ENCODE peak calls at places on chromosomes 16 and 17, in four cellular contexts. L is GM12891; P is CD4-positive, alpha-beta T cell; W is activated T-cell treated with anti-CD3 and anti-CD28 coated beads, Interleukin-2, amount 50 U/mL, for 48 hours. N is an unnamed sample.

GRCh38 chr16:15993946-15994665 is 44.7 kb downstream of the ABCC1 start:
- DNase-seq in L (no peak), P (no peak), W (no peak), N (peak; percentile 90)

GRCh38 chr17:73271078-73271477 is 9.4 kb upstream of the CPSF4L start:
- DNase-seq in L (peak; percentile 61), P (no peak), W (no peak), N (no peak)

GRCh38 chr16:74865922-74866598 is 91.4 kb upstream of the FA2H start:
- DNase-seq in L (no peak), P (no peak), W (no peak), N (no peak)

GRCh38 chr16:49179714-49180330 is 101.8 kb downstream of the CBLN1 start:
- DNase-seq in L (no peak), P (no peak), W (no peak), N (no peak)

GRCh38 chr16:48366165-48367093 is 18.8 kb downstream of the SIAH1 start:
- DNase-seq in L (peak; percentile 32), P (no peak), W (peak; percentile 59), N (peak; percentile 13)

GRCh38 chr16:50868577-50868976 is 126.7 kb downstream of the CYLD start:
- DNase-seq in L (no peak), P (no peak), W (no peak), N (no peak)

GRCh38 chr17:48471807-48472484 is 41.9 kb upstream of the SKAP1 start:
- DNase-seq in L (no peak), P (no peak), W (no peak), N (no peak)

GRCh38 chr16:85908444-85908843 is 9.5 kb downstream of the IRF8 start:
- DNase-seq in L (peak; percentile 61), P (no peak), W (no peak), N (no peak)

GRCh38 chr17:78351449-78352006 is 8.3 kb downstream of the SOCS3 start:
- DNase-seq in L (no peak), P (no peak), W (no peak), N (peak; percentile 96)

GRCh38 chr16:77599793-77600415 is 122.4 kb upstream of the NUDT7 start:
- DNase-seq in L (no peak), P (no peak), W (peak; percentile 27), N (no peak)

GRCh38 chr17:49571283-49571682 is 4.4 kb upstream of the NXPH3 start:
- DNase-seq in L (no peak), P (no peak), W (no peak), N (no peak)

GRCh38 chr16:56247018-56247417 is 55.7 kb downstream of the GNAO1 start:
- DNase-seq in L (no peak), P (no peak), W (no peak), N (no peak)

GRCh38 chr17:4276514-4276913 is 12.7 kb upstream of the ANKFY1 start:
- DNase-seq in L (no peak), P (no peak), W (no peak), N (no peak)

GRCh38 chr16:80323187-80323807 is 217.5 kb upstream of the DYNLRB2 start:
- DNase-seq in L (no peak), P (no peak), W (no peak), N (no peak)

GRCh38 chr16:78490431-78490830 is 391.0 kb downstream of the WWOX start:
- DNase-seq in L (no peak), P (no peak), W (no peak), N (no peak)

N was measured in brain pericyte.